ENCODE peak calls at places on chromosomes 4 and X, in five cellular contexts. S, A, X, E and H are unnamed samples.

GRCh38 chr4:112189754-112190153 is 41.8 kb upstream of the AP1AR start:
- DNase-seq in S (no peak), A (no peak), X (no peak), E (no peak), H (no peak)

GRCh38 chr4:150543042-150543441 is 38.9 kb upstream of the MAB21L2 start:
- DNase-seq in S (no peak), A (no peak), X (no peak), E (no peak), H (no peak)

GRCh38 chr4:183284229-183284628 is 35.8 kb downstream of the CLDN22 start:
- DNase-seq in S (no peak), A (no peak), X (no peak), E (no peak), H (no peak)

GRCh38 chrX:140503714-140504351 is 1.0 kb downstream of the SOX3 start:
- DNase-seq in S (no peak), A (no peak), X (no peak), E (peak; percentile 63), H (no peak)

GRCh38 chr4:3461515-3462291 is 1.4 kb upstream of the DOK7 start:
- DNase-seq in S (no peak), A (no peak), X (no peak), E (peak; percentile 88), H (peak; percentile 82)

GRCh38 chr4:85419103-85419502 is 55.8 kb upstream of the ARHGAP24 start:
- DNase-seq in S (no peak), A (no peak), X (no peak), E (no peak), H (no peak)

GRCh38 chr4:113825272-113825671 is 63.7 kb upstream of the CAMK2D start:
- DNase-seq in S (no peak), A (no peak), X (no peak), E (no peak), H (no peak)

GRCh38 chr4:6701371-6701770 is 7.7 kb downstream of the S100P start:
- DNase-seq in S (peak; percentile 44), A (no peak), X (no peak), E (no peak), H (no peak)

GRCh38 chr4:154160925-154161324 is 330.7 kb downstream of the DCHS2 start:
- DNase-seq in S (no peak), A (no peak), X (no peak), E (no peak), H (no peak)

GRCh38 chr4:17111959-17112659 is 213.7 kb upstream of the LDB2 start:
- DNase-seq in S (no peak), A (no peak), X (no peak), E (no peak), H (no peak)

GRCh38 chrX:153769865-153770605 is 6.0 kb downstream of the PLXNB3 start:
- DNase-seq in S (no peak), A (peak; percentile 63), X (no peak), E (peak; percentile 50), H (no peak)

GRCh38 chrX:153770606-153771175 is 6.6 kb downstream of the PLXNB3 start:
- DNase-seq in S (no peak), A (no peak), X (no peak), E (no peak), H (no peak)

GRCh38 chrX:153767674-153768055 is 3.6 kb downstream of the PLXNB3 start:
- DNase-seq in S (no peak), A (peak; percentile 57), X (no peak), E (peak; percentile 49), H (no peak)

GRCh38 chrX:153768311-153769157 is 4.5 kb downstream of the PLXNB3 start:
- DNase-seq in S (no peak), A (no peak), X (no peak), E (peak; percentile 60), H (peak; percentile 21)

GRCh38 chrX:153769158-153769864 is 5.3 kb downstream of the PLXNB3 start:
- DNase-seq in S (no peak), A (peak; percentile 65), X (no peak), E (peak; percentile 46), H (no peak)
- H3K4me1 ChIP-seq in S (no peaks in the 10 kb centered on the region), A (peaks cover 33% of the 10 kb centered on the region), X (peaks cover 21% of the 10 kb centered on the region), E (no peaks in the 10 kb centered on the region), H (no peaks in the 10 kb centered on the region)

GRCh38 chr4:173171098-173171497 is 2.5 kb downstream of the GALNT7 start:
- DNase-seq in S (no peak), A (no peak), X (no peak), E (no peak), H (no peak)
- H3K4me3 ChIP-seq in S (no peak overlapping the region), A (no peak overlapping the region), X (no peak overlapping the region), E (no peak overlapping the region), H (no peak overlapping the region)

DNA sequence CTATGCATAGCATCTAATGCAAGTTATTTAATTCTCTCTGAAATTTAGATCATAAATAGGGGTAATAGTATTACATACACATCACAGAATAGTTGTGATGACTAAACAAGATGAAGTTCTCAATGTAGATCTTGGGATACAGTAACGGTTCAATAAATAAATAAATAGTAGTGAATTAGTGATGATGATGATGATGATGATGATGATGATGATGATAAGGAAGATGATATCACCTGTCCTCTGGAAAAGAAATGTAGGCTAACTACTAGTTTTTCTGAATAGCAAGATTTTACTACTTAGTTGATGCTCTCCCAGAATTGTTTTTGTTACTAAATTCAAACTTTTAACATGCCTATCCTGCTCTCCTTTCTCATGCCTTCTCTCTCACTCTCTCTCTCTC is 30.3 kb downstream of the SH3BGRL start:
- DNase-seq in S (no peak), A (no peak), X (no peak), E (no peak), H (no peak)
- H3K9me3 ChIP-seq in S (no peaks in the 10 kb centered on the region), A (no peaks in the 10 kb centered on the region), X (no peaks in the 10 kb centered on the region), E (no peaks in the 10 kb centered on the region), H (no peaks in the 10 kb centered on the region)

GRCh38 chr4:121684016-121684415 is 12.8 kb downstream of the ANXA5 start:
- DNase-seq in S (no peak), A (no peak), X (no peak), E (no peak), H (no peak)

GRCh38 chr4:121688261-121688660 is 8.5 kb downstream of the ANXA5 start:
- DNase-seq in S (no peak), A (no peak), X (no peak), E (no peak), H (no peak)

GRCh38 chr4:121688696-121689095 is 8.1 kb downstream of the ANXA5 start:
- DNase-seq in S (no peak), A (no peak), X (no peak), E (no peak), H (no peak)

GRCh38 chr4:121685257-121685656 is 11.5 kb downstream of the ANXA5 start:
- DNase-seq in S (no peak), A (no peak), X (no peak), E (no peak), H (no peak)

GRCh38 chr4:121686265-121686664 is 10.5 kb downstream of the ANXA5 start:
- DNase-seq in S (no peak), A (no peak), X (no peak), E (no peak), H (no peak)
- H3K4me1 ChIP-seq in S (no peaks in the 10 kb centered on the region), A (peaks cover 22% of the 10 kb centered on the region), X (peaks cover 24% of the 10 kb centered on the region), E (peaks cover 15% of the 10 kb centered on the region), H (peaks cover 39% of the 10 kb centered on the region)

GRCh38 chrX:38216642-38217041 is 4.0 kb downstream of the SRPX start:
- DNase-seq in S (no peak), A (no peak), X (no peak), E (no peak), H (no peak)
- H3K4me3 ChIP-seq in S (no peak overlapping the region), A (no peak overlapping the region), X (no peak overlapping the region), E (no peak overlapping the region), H (no peak overlapping the region)

GRCh38 chr4:11876104-11876503 is 447.4 kb upstream of the HS3ST1 start:
- DNase-seq in S (no peak), A (no peak), X (no peak), E (no peak), H (no peak)
- H3K9me3 ChIP-seq in S (no peaks in the 10 kb centered on the region), A (no peaks in the 10 kb centered on the region), X (no peaks in the 10 kb centered on the region), E (no peaks in the 10 kb centered on the region), H (no peaks in the 10 kb centered on the region)

GRCh38 chr4:151885123-151885522 is 124.3 kb upstream of the GATB start:
- DNase-seq in S (no peak), A (no peak), X (no peak), E (no peak), H (no peak)
- H3K4me1 ChIP-seq in S (peaks cover 21% of the 10 kb centered on the region), A (peaks cover 9% of the 10 kb centered on the region), X (no peaks in the 10 kb centered on the region), E (no peaks in the 10 kb centered on the region), H (no peaks in the 10 kb centered on the region)

GRCh38 chrX:150225266-150225665 is 137.9 kb upstream of the MAMLD1 start:
- DNase-seq in S (no peak), A (no peak), X (no peak), E (no peak), H (no peak)

GRCh38 chrX:150224676-150225075 is 138.4 kb upstream of the MAMLD1 start:
- DNase-seq in S (no peak), A (no peak), X (no peak), E (no peak), H (no peak)

GRCh38 chrX:150216716-150217115 is 146.4 kb upstream of the MAMLD1 start:
- DNase-seq in S (no peak), A (no peak), X (no peak), E (no peak), H (no peak)

GRCh38 chrX:150223176-150224015 is 139.7 kb upstream of the MAMLD1 start:
- DNase-seq in S (no peak), A (no peak), X (no peak), E (no peak), H (no peak)

GRCh38 chrX:150219374-150220185 is 143.5 kb upstream of the MAMLD1 start:
- DNase-seq in S (no peak), A (no peak), X (no peak), E (no peak), H (no peak)
- H3K4me3 ChIP-seq in S (no peak overlapping the region), A (no peak overlapping the region), X (no peak overlapping the region), E (no peak overlapping the region), H (no peak overlapping the region)

GRCh38 chrX:883588-883987 is 253.0 kb downstream of the SHOX start:
- DNase-seq in S (no peak), A (no peak), X (no peak), E (no peak), H (no peak)
- H3K9me3 ChIP-seq in S (no peaks in the 10 kb centered on the region), A (no peaks in the 10 kb centered on the region), X (peaks cover 13% of the 10 kb centered on the region), E (no peaks in the 10 kb centered on the region), H (no peaks in the 10 kb centered on the region)

GRCh38 chrX:150573702-150574101 is 5.3 kb downstream of the MTM1 start:
- DNase-seq in S (no peak), A (no peak), X (no peak), E (no peak), H (no peak)
- H3K4me1 ChIP-seq in S (peaks cover 85% of the 10 kb centered on the region), A (peaks cover 19% of the 10 kb centered on the region), X (peaks cover 43% of the 10 kb centered on the region), E (peaks cover 7% of the 10 kb centered on the region), H (peaks cover 54% of the 10 kb centered on the region)